ENCODE peak calls at places on chromosomes 13 and 19, in seven cellular contexts. O is endothelial cell, N is NCI-H1417, W is nucleus accumbens, E is B cell, T is iPS-NIHi11, D is progenitor cell of endocrine pancreas. J is an unnamed sample.

GRCh38 chr19:38769635-38770211 is 3.6 kb downstream of the LGALS7 start:
- DNase-seq in W (peak), T (peak), D (peak), O (peak), N (peak), E (peak), J (no peak)

GRCh38 chr13:22076658-22077057 is 405.8 kb downstream of the FGF9 start:
- DNase-seq in N (peak), O (no peak), W (no peak), E (no peak), T (no peak), D (no peak), J (no peak)

GRCh38 chr19:5073153-5073844 is 104.4 kb downstream of the KDM4B start:
- DNase-seq in N (no peak), E (no peak), O (no peak), T (no peak), W (no peak), D (no peak), J (no peak)

GRCh38 chr13:40801255-40802217 is 12.1 kb downstream of the SLC25A15 start:
- DNase-seq in T (no peak), D (no peak), W (no peak), N (no peak), E (no peak), O (no peak), J (no peak)

GRCh38 chr13:37369618-37370017 is 228.9 kb downstream of the POSTN start:
- DNase-seq in O (no peak), N (no peak), E (no peak), W (no peak), D (no peak), T (no peak), J (no peak)

GRCh38 chr13:29457299-29457698 is 138.2 kb downstream of the SLC7A1 start:
- DNase-seq in T (no peak), O (no peak), D (no peak), W (no peak), E (no peak), N (no peak), J (no peak)

GRCh38 chr19:56597696-56598095 is 2.6 kb downstream of the ZNF71 start:
- DNase-seq in W (no peak), E (no peak), D (no peak), T (no peak), N (no peak), O (no peak), J (no peak)

GRCh38 chr19:41303941-41304340 is 6.0 kb upstream of the CCDC97 start:
- DNase-seq in N (no peak), T (no peak), W (no peak), E (no peak), D (no peak), O (no peak), J (no peak)

GRCh38 chr13:27487776-27488175 is 37.4 kb upstream of the MTIF3 start:
- DNase-seq in W (no peak), O (no peak), E (no peak), T (no peak), N (no peak), D (no peak), J (no peak)

GRCh38 chr19:38317104-38317612 is 1.4 kb upstream of the YIF1B start:
- DNase-seq in N (no peak), W (no peak), O (no peak), D (no peak), E (peak), T (no peak), J (no peak)

GRCh38 chr19:17614476-17614875 is 59.0 kb downstream of the COLGALT1 start:
- DNase-seq in N (no peak), W (no peak), D (no peak), O (no peak), T (no peak), E (no peak), J (no peak)

GRCh38 chr13:48879854-48880253 is 95.9 kb upstream of the FNDC3A start:
- DNase-seq in O (no peak), D (no peak), W (no peak), T (no peak), E (no peak), N (no peak), J (no peak)

GRCh38 chr19:46000497-46001246 is 5.4 kb downstream of the CCDC61 start:
- DNase-seq in D (no peak), W (peak), N (no peak), T (peak), E (peak), O (peak), J (peak)

GRCh38 chr13:40446365-40446764 is 220.1 kb downstream of the FOXO1 start:
- DNase-seq in E (no peak), N (no peak), O (no peak), W (no peak), D (no peak), T (no peak), J (no peak)

GRCh38 chr13:98175823-98176222 is 1.2 kb downstream of the RNF113B start:
- DNase-seq in N (no peak), D (no peak), T (no peak), O (no peak), E (no peak), W (no peak), J (no peak)

GRCh38 chr13:100596516-100596915 is 7.9 kb upstream of the GGACT start:
- DNase-seq in N (no peak), T (no peak), W (no peak), E (no peak), O (no peak), D (no peak), J (no peak)

GRCh38 chr13:19818223-19818842 is 35.6 kb upstream of the PSPC1 start:
- DNase-seq in W (no peak), T (peak), O (peak), E (peak), D (peak), N (no peak), J (no peak)

GRCh38 chr13:98598043-98598442 is 21.1 kb upstream of the STK24 start:
- DNase-seq in T (peak), D (no peak), O (no peak), W (no peak), E (no peak), N (peak), J (no peak)

GRCh38 chr13:58151452-58151851 is 519.9 kb downstream of the PCDH17 start:
- DNase-seq in T (no peak), W (no peak), O (no peak), D (no peak), E (no peak), N (no peak), J (no peak)

GRCh38 chr13:98921786-98922185 is 56.1 kb downstream of the DOCK9 start:
- DNase-seq in O (no peak), E (no peak), N (no peak), D (no peak), W (peak), T (no peak), J (no peak)

GRCh38 chr19:15702590-15702930 is 25.3 kb upstream of the OR10H2 start:
- DNase-seq in T (peak), W (no peak), D (no peak), N (peak), O (no peak), E (peak), J (peak)

GRCh38 chr19:1249298-1249989 is 1.1 kb downstream of the MIDN start:
- DNase-seq in D (peak), T (peak), E (peak), W (peak), O (peak), N (peak), J (peak)

GRCh38 chr13:112510002-112510780 is 77.8 kb downstream of the TUBGCP3 start:
- DNase-seq in T (peak), N (peak), E (peak), O (peak), D (no peak), W (no peak), J (peak)

GRCh38 chr19:55247621-55248099 is 11.2 kb downstream of the PPP6R1 start:
- DNase-seq in N (no peak), O (no peak), W (no peak), D (no peak), E (no peak), T (no peak), J (no peak)

GRCh38 chr19:16088351-16088984 is 12.2 kb downstream of the TPM4 start:
- DNase-seq in T (no peak), N (no peak), E (no peak), D (no peak), O (no peak), W (no peak), J (no peak)

GRCh38 chr13:34335662-34336007 is 517.7 kb downstream of the RFC3 start:
- DNase-seq in D (no peak), N (no peak), W (no peak), O (no peak), E (no peak), T (no peak), J (no peak)

GRCh38 chr19:38647966-38648788 is 728 bp downstream of the ACTN4 start:
- DNase-seq in D (no peak), O (no peak), N (no peak), T (no peak), E (no peak), W (no peak), J (peak)

GRCh38 chr13:27043013-27043412 is 128.6 kb downstream of the USP12 start:
- DNase-seq in D (no peak), E (no peak), W (no peak), O (no peak), N (no peak), T (peak), J (no peak)

GRCh38 chr19:2372076-2372612 is 12.1 kb downstream of the TMPRSS9 start:
- DNase-seq in W (no peak), N (no peak), T (no peak), E (no peak), D (no peak), O (no peak), J (no peak)

GRCh38 chr19:16461630-16462051 is 10.1 kb downstream of the EPS15L1 start:
- DNase-seq in W (no peak), O (no peak), N (no peak), D (no peak), T (no peak), E (no peak), J (no peak)

GRCh38 chr13:111458739-111459138 is 138.3 kb downstream of the TEX29 start:
- DNase-seq in O (no peak), W (no peak), N (no peak), T (no peak), E (no peak), D (no peak), J (no peak)

GRCh38 chr19:17370026-17370587 is 7.0 kb downstream of the PLVAP start:
- DNase-seq in O (no peak), T (no peak), W (no peak), D (no peak), N (no peak), E (peak), J (no peak)

GRCh38 chr19:54390942-54391577 is 24.2 kb upstream of the TTYH1 start:
- DNase-seq in D (peak), T (peak), N (peak), O (peak), W (no peak), E (peak), J (peak)

GRCh38 chr19:40921005-40921897 is 39.2 kb upstream of the CYP2A7 start:
- DNase-seq in W (no peak), D (no peak), N (no peak), O (no peak), T (no peak), E (no peak), J (no peak)

GRCh38 chr13:99417151-99417820 is 84.0 kb upstream of the TM9SF2 start:
- DNase-seq in E (no peak), D (no peak), O (no peak), T (peak), W (no peak), N (no peak), J (peak)

GRCh38 chr19:52695996-52696395 is 38.8 kb downstream of the ZNF611 start:
- DNase-seq in W (no peak), D (no peak), T (peak), N (no peak), E (no peak), O (no peak), J (no peak)

GRCh38 chr19:37992761-37993160 is 85.8 kb downstream of the SIPA1L3 start:
- DNase-seq in T (no peak), E (no peak), W (no peak), N (no peak), D (no peak), O (no peak), J (no peak)

GRCh38 chr19:10000171-10000826 is 10.0 kb downstream of the COL5A3 start:
- DNase-seq in O (peak), D (peak), E (peak), N (peak), T (peak), W (peak), J (peak)